ENCODE peak calls at places on chromosomes 6 and 20, in five cellular contexts. M, L, T, U and J are unnamed samples.

GRCh38 chr6:111113731-111114438 is 26.6 kb downstream of the SLC16A10 start:
- DNase-seq in U (peak), T (no peak), L (peak), M (peak), J (peak)

GRCh38 chr20:51611625-51611890 is 69.0 kb upstream of the NFATC2 start:
- DNase-seq in U (no peak), T (no peak), M (no peak), L (no peak), J (no peak)

GRCh38 chr20:53752971-53753879 is 159.6 kb upstream of the ZNF217 start:
- DNase-seq in M (no peak), U (no peak), L (no peak), T (no peak), J (no peak)

GRCh38 chr6:28425942-28426541 is 17.2 kb downstream of the ZSCAN23 start:
- DNase-seq in U (no peak), M (no peak), T (no peak), L (no peak), J (no peak)

GRCh38 chr20:44428174-44429016 is 47.3 kb upstream of the TTPAL start:
- DNase-seq in L (no peak), U (no peak), T (no peak), M (no peak), J (no peak)

GRCh38 chr6:38420207-38420606 is 219.5 kb downstream of the BTBD9 start:
- DNase-seq in U (peak), T (no peak), M (no peak), L (no peak), J (no peak)

GRCh38 chr6:80003841-80004198 is 629 bp upstream of the TTK start:
- DNase-seq in T (peak), M (no peak), L (peak), U (no peak), J (no peak)

GRCh38 chr6:151180321-151180720 is 59.4 kb upstream of the AKAP12 start:
- DNase-seq in U (no peak), L (no peak), M (no peak), T (no peak), J (no peak)

GRCh38 chr6:113306552-113307145 is 550.5 kb upstream of the MARCKS start:
- DNase-seq in U (peak), M (peak), L (peak), T (peak), J (no peak)

GRCh38 chr20:63572788-63573738 is 976 bp downstream of the HELZ2 start:
- DNase-seq in M (no peak), T (no peak), U (no peak), L (no peak), J (no peak)

GRCh38 chr6:63307581-63308246 is 12.1 kb downstream of the LGSN start:
- DNase-seq in T (no peak), U (peak), M (peak), L (peak), J (no peak)

GRCh38 chr20:51326241-51326819 is 216.2 kb downstream of the NFATC2 start:
- DNase-seq in U (peak), L (peak), T (peak), M (peak), J (no peak)

GRCh38 chr6:44256291-44257006 is 879 bp downstream of the SLC35B2 start:
- DNase-seq in M (no peak), T (no peak), U (no peak), L (no peak), J (no peak)

GRCh38 chr6:33249732-33250625 is 21.7 kb downstream of the VPS52 start:
- DNase-seq in U (peak), T (no peak), L (peak), M (no peak), J (no peak)

GRCh38 chr6:142013286-142013685 is 119.4 kb upstream of the GJE1 start:
- DNase-seq in L (peak), M (no peak), U (peak), T (no peak), J (no peak)

GRCh38 chr6:105388392-105388791 is 14.5 kb downstream of the PREP start:
- DNase-seq in U (no peak), M (no peak), L (no peak), T (no peak), J (no peak)

GRCh38 chr6:29744621-29745020 is 21.4 kb downstream of the HLA-F start:
- DNase-seq in T (no peak), L (no peak), M (no peak), U (no peak), J (no peak)

GRCh38 chr6:47792216-47792733 is 10.4 kb downstream of the OPN5 start:
- DNase-seq in T (no peak), M (no peak), U (no peak), L (no peak), J (no peak)

GRCh38 chr20:36408219-36408618 is 102.1 kb downstream of the DLGAP4 start:
- DNase-seq in T (no peak), L (peak), M (peak), U (peak), J (no peak)

GRCh38 chr20:8043687-8044278 is 24.2 kb upstream of the TMX4 start:
- DNase-seq in T (no peak), M (peak), U (peak), L (peak), J (peak)

GRCh38 chr6:23980965-23981364 is 145.1 kb upstream of the NRSN1 start:
- DNase-seq in T (no peak), L (no peak), M (no peak), U (no peak), J (peak)

GRCh38 chr6:137402143-137402542 is 92.1 kb downstream of the OLIG3 start:
- DNase-seq in L (no peak), M (no peak), U (no peak), T (no peak), J (no peak)

GRCh38 chr20:18288748-18289705 is 700 bp downstream of the ZNF133 start:
- DNase-seq in M (peak), L (peak), T (no peak), U (peak), J (no peak)

GRCh38 chr6:33929575-33930288 is 125.9 kb upstream of the MLN start:
- DNase-seq in M (no peak), L (no peak), U (no peak), T (no peak), J (no peak)